ENCODE peak calls at places on chromosomes 13 and 19, in nine cellular contexts. One of them, this sample, is unnamed.

GRCh38 chr13:85541476-85541875 is 257.7 kb downstream of the SLITRK6 start:
- ATAC-seq in right cardiac atrium: no peak
- ATAC-seq in naive thymus-derived CD8-positive, alpha-beta T cell: peak; percentile 53
- ATAC-seq in A549: no peak
- ATAC-seq in omental fat pad: no peak
- ATAC-seq in left cardiac atrium: no peak
- ATAC-seq in lower lobe of right lung: no peak
- ATAC-seq in stimulated activated naive B cell treated with anti-CD40 and anti-IgM and Interleukin-4, amounts not matched to agents 10 μg/mL and 1 μg/mL and 100 μg/mL, for 72 hours: no peak
- ATAC-seq in T-helper 17 cell: no peak
- ATAC-seq in this sample: no peak

GRCh38 chr13:50779443-50780200 is 63.9 kb downstream of the DLEU7 start:
- ATAC-seq in right cardiac atrium: no peak
- ATAC-seq in naive thymus-derived CD8-positive, alpha-beta T cell: no peak
- ATAC-seq in A549: no peak
- ATAC-seq in omental fat pad: no peak
- ATAC-seq in left cardiac atrium: peak; percentile 51
- ATAC-seq in lower lobe of right lung: no peak
- ATAC-seq in stimulated activated naive B cell treated with anti-CD40 and anti-IgM and Interleukin-4, amounts not matched to agents 10 μg/mL and 1 μg/mL and 100 μg/mL, for 72 hours: no peak
- ATAC-seq in T-helper 17 cell: no peak
- ATAC-seq in this sample: no peak

GRCh38 chr19:2863818-2864217 is 3.3 kb upstream of the ZNF556 start:
- ATAC-seq in right cardiac atrium: no peak
- ATAC-seq in naive thymus-derived CD8-positive, alpha-beta T cell: no peak
- ATAC-seq in A549: no peak
- ATAC-seq in omental fat pad: no peak
- ATAC-seq in left cardiac atrium: no peak
- ATAC-seq in lower lobe of right lung: no peak
- ATAC-seq in stimulated activated naive B cell treated with anti-CD40 and anti-IgM and Interleukin-4, amounts not matched to agents 10 μg/mL and 1 μg/mL and 100 μg/mL, for 72 hours: no peak
- ATAC-seq in T-helper 17 cell: no peak
- ATAC-seq in this sample: no peak

GRCh38 chr13:64912141-64912540 is 2318.0 kb downstream of the PCDH9 start:
- ATAC-seq in right cardiac atrium: no peak
- ATAC-seq in naive thymus-derived CD8-positive, alpha-beta T cell: no peak
- ATAC-seq in A549: no peak
- ATAC-seq in omental fat pad: no peak
- ATAC-seq in left cardiac atrium: peak; percentile 45
- ATAC-seq in lower lobe of right lung: no peak
- ATAC-seq in stimulated activated naive B cell treated with anti-CD40 and anti-IgM and Interleukin-4, amounts not matched to agents 10 μg/mL and 1 μg/mL and 100 μg/mL, for 72 hours: no peak
- ATAC-seq in T-helper 17 cell: no peak
- ATAC-seq in this sample: no peak

GRCh38 chr19:709965-710714 is 1.4 kb downstream of the PALM start:
- ATAC-seq in right cardiac atrium: peak; percentile 68
- ATAC-seq in naive thymus-derived CD8-positive, alpha-beta T cell: no peak
- ATAC-seq in A549: no peak
- ATAC-seq in omental fat pad: peak; percentile 33
- ATAC-seq in left cardiac atrium: peak; percentile 70
- ATAC-seq in lower lobe of right lung: peak; percentile 31
- ATAC-seq in stimulated activated naive B cell treated with anti-CD40 and anti-IgM and Interleukin-4, amounts not matched to agents 10 μg/mL and 1 μg/mL and 100 μg/mL, for 72 hours: no peak
- ATAC-seq in T-helper 17 cell: no peak
- ATAC-seq in this sample: no peak

GRCh38 chr13:51202477-51203046 is 19.6 kb upstream of the FAM124A start:
- ATAC-seq in right cardiac atrium: no peak
- ATAC-seq in naive thymus-derived CD8-positive, alpha-beta T cell: no peak
- ATAC-seq in A549: no peak
- ATAC-seq in omental fat pad: no peak
- ATAC-seq in left cardiac atrium: no peak
- ATAC-seq in lower lobe of right lung: no peak
- ATAC-seq in stimulated activated naive B cell treated with anti-CD40 and anti-IgM and Interleukin-4, amounts not matched to agents 10 μg/mL and 1 μg/mL and 100 μg/mL, for 72 hours: no peak
- ATAC-seq in T-helper 17 cell: no peak
- ATAC-seq in this sample: no peak

GRCh38 chr19:20271215-20271926 is 104.4 kb downstream of the ZNF486 start:
- ATAC-seq in right cardiac atrium: no peak
- ATAC-seq in naive thymus-derived CD8-positive, alpha-beta T cell: no peak
- ATAC-seq in A549: no peak
- ATAC-seq in omental fat pad: no peak
- ATAC-seq in left cardiac atrium: no peak
- ATAC-seq in lower lobe of right lung: peak; percentile 66
- ATAC-seq in stimulated activated naive B cell treated with anti-CD40 and anti-IgM and Interleukin-4, amounts not matched to agents 10 μg/mL and 1 μg/mL and 100 μg/mL, for 72 hours: peak; percentile 46
- ATAC-seq in T-helper 17 cell: no peak
- ATAC-seq in this sample: peak; percentile 50

GRCh38 chr13:97474581-97474980 is 40.6 kb downstream of the RAP2A start:
- ATAC-seq in right cardiac atrium: peak; percentile 46
- ATAC-seq in naive thymus-derived CD8-positive, alpha-beta T cell: no peak
- ATAC-seq in A549: no peak
- ATAC-seq in omental fat pad: no peak
- ATAC-seq in left cardiac atrium: no peak
- ATAC-seq in lower lobe of right lung: no peak
- ATAC-seq in stimulated activated naive B cell treated with anti-CD40 and anti-IgM and Interleukin-4, amounts not matched to agents 10 μg/mL and 1 μg/mL and 100 μg/mL, for 72 hours: no peak
- ATAC-seq in T-helper 17 cell: no peak
- ATAC-seq in this sample: no peak

GRCh38 chr19:44728178-44728577 is 20.3 kb upstream of the BCL3 start:
- ATAC-seq in right cardiac atrium: no peak
- ATAC-seq in naive thymus-derived CD8-positive, alpha-beta T cell: no peak
- ATAC-seq in A549: no peak
- ATAC-seq in omental fat pad: no peak
- ATAC-seq in left cardiac atrium: no peak
- ATAC-seq in lower lobe of right lung: no peak
- ATAC-seq in stimulated activated naive B cell treated with anti-CD40 and anti-IgM and Interleukin-4, amounts not matched to agents 10 μg/mL and 1 μg/mL and 100 μg/mL, for 72 hours: no peak
- ATAC-seq in T-helper 17 cell: no peak
- ATAC-seq in this sample: no peak

GRCh38 chr13:113802761-113803160 is 43.7 kb downstream of the TMEM255B start:
- ATAC-seq in right cardiac atrium: no peak
- ATAC-seq in naive thymus-derived CD8-positive, alpha-beta T cell: no peak
- ATAC-seq in A549: no peak
- ATAC-seq in omental fat pad: no peak
- ATAC-seq in left cardiac atrium: no peak
- ATAC-seq in lower lobe of right lung: no peak
- ATAC-seq in stimulated activated naive B cell treated with anti-CD40 and anti-IgM and Interleukin-4, amounts not matched to agents 10 μg/mL and 1 μg/mL and 100 μg/mL, for 72 hours: no peak
- ATAC-seq in T-helper 17 cell: no peak
- ATAC-seq in this sample: no peak

GRCh38 chr13:110359840-110360301 is 52.8 kb downstream of the COL4A2 start:
- ATAC-seq in right cardiac atrium: no peak
- ATAC-seq in naive thymus-derived CD8-positive, alpha-beta T cell: no peak
- ATAC-seq in A549: no peak
- ATAC-seq in omental fat pad: no peak
- ATAC-seq in left cardiac atrium: peak; percentile 16
- ATAC-seq in lower lobe of right lung: no peak
- ATAC-seq in stimulated activated naive B cell treated with anti-CD40 and anti-IgM and Interleukin-4, amounts not matched to agents 10 μg/mL and 1 μg/mL and 100 μg/mL, for 72 hours: no peak
- ATAC-seq in T-helper 17 cell: no peak
- ATAC-seq in this sample: no peak

GRCh38 chr19:1213391-1214286 is 8.1 kb downstream of the STK11 start:
- ATAC-seq in right cardiac atrium: peak; percentile 59
- ATAC-seq in naive thymus-derived CD8-positive, alpha-beta T cell: peak; percentile 96
- ATAC-seq in A549: no peak
- ATAC-seq in omental fat pad: peak; percentile 37
- ATAC-seq in left cardiac atrium: peak; percentile 65
- ATAC-seq in lower lobe of right lung: peak; percentile 69
- ATAC-seq in stimulated activated naive B cell treated with anti-CD40 and anti-IgM and Interleukin-4, amounts not matched to agents 10 μg/mL and 1 μg/mL and 100 μg/mL, for 72 hours: peak; percentile 95
- ATAC-seq in T-helper 17 cell: peak; percentile 96
- ATAC-seq in this sample: peak; percentile 86

GRCh38 chr13:28022848-28023518 is 34.5 kb upstream of the URAD start:
- ATAC-seq in right cardiac atrium: peak; percentile 50
- ATAC-seq in naive thymus-derived CD8-positive, alpha-beta T cell: no peak
- ATAC-seq in A549: no peak
- ATAC-seq in omental fat pad: no peak
- ATAC-seq in left cardiac atrium: peak; percentile 48
- ATAC-seq in lower lobe of right lung: no peak
- ATAC-seq in stimulated activated naive B cell treated with anti-CD40 and anti-IgM and Interleukin-4, amounts not matched to agents 10 μg/mL and 1 μg/mL and 100 μg/mL, for 72 hours: no peak
- ATAC-seq in T-helper 17 cell: no peak
- ATAC-seq in this sample: no peak

GRCh38 chr13:73656863-73657262 is 477.3 kb downstream of the KLF12 start:
- ATAC-seq in right cardiac atrium: no peak
- ATAC-seq in naive thymus-derived CD8-positive, alpha-beta T cell: no peak
- ATAC-seq in A549: no peak
- ATAC-seq in omental fat pad: no peak
- ATAC-seq in left cardiac atrium: no peak
- ATAC-seq in lower lobe of right lung: no peak
- ATAC-seq in stimulated activated naive B cell treated with anti-CD40 and anti-IgM and Interleukin-4, amounts not matched to agents 10 μg/mL and 1 μg/mL and 100 μg/mL, for 72 hours: no peak
- ATAC-seq in T-helper 17 cell: no peak
- ATAC-seq in this sample: no peak